ENCODE peak calls at places on chromosomes 2 and 18, in six cellular contexts. G, C, J, L, T and S are unnamed samples.

GRCh38 chr2:205698556-205699282 is 16.4 kb downstream of the NRP2 start:
- DNase-seq in C (no peak), L (peak; percentile 72), G (no peak), T (no peak), J (no peak), S (no peak)

GRCh38 chr2:96699621-96700020 is 40.2 kb downstream of the LMAN2L start:
- DNase-seq in T (no peak), J (peak; percentile 9), L (no peak), G (no peak), C (no peak), S (no peak)

GRCh38 chr2:118738524-118739308 is 108.7 kb downstream of the EN1 start:
- DNase-seq in T (no peak), C (no peak), J (peak; percentile 79), L (peak; percentile 100), G (no peak), S (no peak)

GRCh38 chr2:223560704-223561435 is 41.3 kb downstream of the SCG2 start:
- DNase-seq in G (no peak), J (no peak), L (peak; percentile 51), C (no peak), T (no peak), S (no peak)

GRCh38 chr2:127707890-127708648 is 6.8 kb downstream of the SFT2D3 start:
- DNase-seq in T (no peak), J (no peak), L (no peak), C (no peak), G (no peak), S (no peak)

GRCh38 chr2:101697794-101698418 is 399 bp downstream of the MAP4K4 start:
- DNase-seq in J (no peak), G (peak; percentile 56), C (peak; percentile 66), L (no peak), T (no peak), S (peak; percentile 45)

GRCh38 chr2:55012648-55013484 is 37.4 kb downstream of the RTN4 start:
- DNase-seq in T (no peak), C (no peak), G (no peak), J (no peak), L (no peak), S (no peak)

GRCh38 chr18:57648414-57648813 is 26.8 kb upstream of the NARS1 start:
- DNase-seq in C (no peak), L (no peak), G (no peak), J (no peak), T (no peak), S (no peak)

GRCh38 chr2:141015339-141016047 is 1115.3 kb downstream of the LRP1B start:
- DNase-seq in L (no peak), J (no peak), T (no peak), C (no peak), G (peak; percentile 63), S (no peak)

GRCh38 chr2:160409480-160409879 is 84.1 kb downstream of the RBMS1 start:
- DNase-seq in J (no peak), T (no peak), C (no peak), G (no peak), L (no peak), S (no peak)

GRCh38 chr2:190678444-190679162 is 29.7 kb downstream of the NAB1 start:
- DNase-seq in T (no peak), G (peak; percentile 18), C (no peak), J (no peak), L (no peak), S (no peak)

GRCh38 chr2:45027051-45027450 is 17.8 kb upstream of the SIX2 start:
- DNase-seq in T (no peak), G (no peak), J (no peak), L (no peak), C (no peak), S (no peak)

GRCh38 chr2:98868548-98869271 is 67.3 kb downstream of the CRACDL start:
- DNase-seq in J (no peak), L (no peak), G (no peak), C (no peak), T (no peak), S (no peak)

GRCh38 chr2:235654115-235654514 is 160.3 kb downstream of the AGAP1 start:
- DNase-seq in C (no peak), G (no peak), L (no peak), J (no peak), T (no peak), S (no peak)

GRCh38 chr2:215505044-215505786 is 69.3 kb upstream of the FN1 start:
- DNase-seq in G (no peak), T (no peak), C (no peak), J (no peak), L (peak; percentile 86), S (no peak)

GRCh38 chr2:64212801-64213321 is 68.6 kb upstream of the PELI1 start:
- DNase-seq in L (peak; percentile 85), G (no peak), T (no peak), J (no peak), C (no peak), S (no peak)

GRCh38 chr2:209383212-209383611 is 40.6 kb upstream of the MAP2 start:
- DNase-seq in T (no peak), G (no peak), C (no peak), J (peak; percentile 51), L (peak; percentile 86), S (no peak)

GRCh38 chr2:172972005-172972619 is 103.5 kb upstream of the MAP3K20 start:
- DNase-seq in J (no peak), G (peak; percentile 64), T (no peak), C (no peak), L (peak; percentile 58), S (no peak)

GRCh38 chr18:59514193-59514592 is 155.1 kb upstream of the LMAN1 start:
- DNase-seq in L (peak; percentile 73), J (peak; percentile 85), T (no peak), C (peak; percentile 75), G (peak; percentile 78), S (no peak)

GRCh38 chr2:222756951-222757645 is 85.6 kb downstream of the MOGAT1 start:
- DNase-seq in J (no peak), L (peak; percentile 81), G (no peak), C (no peak), T (no peak), S (no peak)

GRCh38 chr2:204453730-204454167 is 91.5 kb upstream of the PARD3B start:
- DNase-seq in G (peak; percentile 46), L (no peak), J (no peak), T (no peak), C (peak; percentile 65), S (no peak)

GRCh38 chr2:71989671-71990070 is 158.0 kb downstream of the CYP26B1 start:
- DNase-seq in C (no peak), T (no peak), L (no peak), G (no peak), J (no peak), S (no peak)

GRCh38 chr2:34656632-34657031 is 1057.5 kb upstream of the FAM98A start:
- DNase-seq in G (no peak), L (no peak), C (no peak), T (no peak), J (no peak), S (no peak)

GRCh38 chr18:26734760-26735159 is 130.7 kb downstream of the AQP4 start:
- DNase-seq in L (no peak), J (no peak), T (no peak), G (no peak), C (no peak), S (no peak)

GRCh38 chr2:203623616-203624015 is 82.8 kb upstream of the CD28 start:
- DNase-seq in T (no peak), G (no peak), C (no peak), L (no peak), J (peak; percentile 6), S (no peak)

GRCh38 chr2:105868060-105868459 is 123.3 kb downstream of the NCK2 start:
- DNase-seq in L (peak; percentile 46), C (peak; percentile 55), T (no peak), J (no peak), G (no peak), S (no peak)

GRCh38 chr2:41728757-41729338 is 319.0 kb upstream of the PKDCC start:
- DNase-seq in T (no peak), J (no peak), L (peak; percentile 24), C (no peak), G (no peak), S (no peak)

DNA sequence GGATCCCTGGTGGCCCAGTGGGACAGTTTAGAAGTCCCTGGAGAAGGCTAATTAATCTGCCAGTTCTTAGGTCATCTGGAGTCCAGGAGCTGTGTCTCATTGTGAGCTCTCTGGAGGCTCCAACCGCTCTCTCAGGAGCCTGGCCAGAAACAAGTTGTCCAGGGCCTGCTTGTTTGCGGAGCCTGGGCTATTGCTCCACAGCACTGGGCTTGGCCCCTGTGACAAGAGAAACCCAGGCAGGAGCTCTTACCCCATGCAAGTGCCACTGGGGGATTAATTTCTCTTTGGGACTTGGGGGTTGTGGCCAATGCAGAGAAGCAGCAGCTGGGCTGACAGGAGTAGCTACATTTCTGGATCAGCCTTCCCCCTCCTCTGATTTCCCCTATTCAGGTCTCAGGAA is 24.5 kb upstream of the TNP1 start:
- DNase-seq in G (no peak), T (no peak), J (no peak), C (no peak), L (no peak), S (no peak)
- TF ChIP-seq CTCF in G (no peak), T (no peak), J (no peak), C (no peak), L (no peak), S (no peak)

GRCh38 chr18:13235326-13235937 is 16.9 kb downstream of the LDLRAD4 start:
- DNase-seq in C (no peak), T (no peak), L (no peak), J (peak; percentile 48), G (no peak), S (peak; percentile 20)
- TF ChIP-seq CTCF in C (no peak), T (no peak), L (no peak), J (no peak), G (no peak), S (no peak)

GRCh38 chr2:3692375-3692774 is 11.0 kb upstream of the DCDC2C start:
- DNase-seq in J (no peak), L (peak; percentile 22), G (peak; percentile 45), C (no peak), T (no peak), S (no peak)
- TF ChIP-seq CTCF in J (peak; percentile 17), L (peak; percentile 36), G (peak; percentile 38), C (no peak), T (no peak), S (no peak)

GRCh38 chr2:241703128-241703604 is 1.3 kb downstream of the ING5 start:
- DNase-seq in J (no peak), G (no peak), C (no peak), T (no peak), L (peak; percentile 22), S (no peak)
- TF ChIP-seq CTCF in J (no peak), G (no peak), C (no peak), T (no peak), L (no peak), S (no peak)

GRCh38 chr2:885230-886071 is 65.2 kb upstream of the SNTG2 start:
- DNase-seq in J (peak; percentile 36), C (no peak), T (no peak), G (no peak), L (no peak), S (no peak)

GRCh38 chr2:884027-884748 is 66.5 kb upstream of the SNTG2 start:
- DNase-seq in G (no peak), T (no peak), J (no peak), L (no peak), C (no peak), S (no peak)

GRCh38 chr2:887639-888038 is 63.0 kb upstream of the SNTG2 start:
- DNase-seq in C (no peak), L (no peak), G (no peak), T (no peak), J (no peak), S (no peak)

GRCh38 chr2:888211-888801 is 62.3 kb upstream of the SNTG2 start:
- DNase-seq in L (peak; percentile 1), T (no peak), J (no peak), G (peak; percentile 69), C (no peak), S (no peak)

GRCh38 chr2:886072-887022 is 64.3 kb upstream of the SNTG2 start:
- DNase-seq in G (no peak), T (no peak), L (no peak), J (no peak), C (no peak), S (no peak)
- TF ChIP-seq CTCF in G (no peak), T (no peak), L (no peak), J (no peak), C (no peak), S (no peak)